ENCODE peak calls at places on chromosome 1, in four cellular contexts. L is CD4-positive, CD25-positive, alpha-beta regulatory T cell; F is mesendoderm; I is CD4-positive, alpha-beta memory T cell. W is an unnamed sample.

GRCh38 chr1:33036051-33036525 is 595 bp downstream of the AK2 start:
- DNase-seq in I (no peak), F (peak; percentile 54), L (peak; percentile 33), W (no peak)

GRCh38 chr1:32619701-32620485 is 30.5 kb downstream of the ZBTB8OS start:
- DNase-seq in I (no peak), L (peak; percentile 40), F (no peak), W (no peak)

GRCh38 chr1:6490181-6491075 is 1.0 kb downstream of the PLEKHG5 start:
- DNase-seq in L (peak; percentile 83), F (peak; percentile 93), I (no peak), W (peak; percentile 20)

GRCh38 chr1:173367136-173367535 is 110.0 kb upstream of the PRDX6 start:
- DNase-seq in F (no peak), L (no peak), I (no peak), W (no peak)

GRCh38 chr1:117655220-117655577 is 49.4 kb downstream of the TENT5C start:
- DNase-seq in L (no peak), I (no peak), F (no peak), W (no peak)

GRCh38 chr1:59903136-59903754 is 23.3 kb downstream of the CYP2J2 start:
- DNase-seq in L (peak; percentile 45), I (no peak), F (peak; percentile 57), W (no peak)

GRCh38 chr1:52403566-52404115 is 582 bp downstream of the ORC1 start:
- DNase-seq in L (peak; percentile 87), I (peak; percentile 84), F (peak; percentile 87), W (peak; percentile 43)

GRCh38 chr1:10339815-10340214 is 59.0 kb upstream of the PGD start:
- DNase-seq in L (no peak), I (no peak), F (peak; percentile 92), W (no peak)

GRCh38 chr1:5901841-5902240 is 90.4 kb downstream of the NPHP4 start:
- DNase-seq in L (no peak), I (no peak), F (peak; percentile 92), W (no peak)

GRCh38 chr1:230758705-230759354 is 11.6 kb downstream of the CAPN9 start:
- DNase-seq in L (no peak), I (no peak), F (no peak), W (no peak)

GRCh38 chr1:185581020-185581419 is 153.2 kb upstream of the HMCN1 start:
- DNase-seq in F (no peak), L (no peak), I (no peak), W (no peak)

GRCh38 chr1:16026723-16027484 is 5.1 kb downstream of the CLCNKA start:
- DNase-seq in L (no peak), F (peak; percentile 95), I (peak; percentile 52), W (peak; percentile 6)

GRCh38 chr1:80922906-80923305 is 877.8 kb upstream of the ADGRL2 start:
- DNase-seq in I (no peak), F (no peak), L (no peak), W (no peak)

GRCh38 chr1:18700530-18700929 is 69.9 kb downstream of the PAX7 start:
- DNase-seq in I (no peak), F (no peak), L (no peak), W (no peak)

GRCh38 chr1:228378453-228379164 is 28.0 kb downstream of the TRIM11 start:
- DNase-seq in L (peak; percentile 63), F (peak; percentile 90), I (peak; percentile 46), W (peak; percentile 10)

GRCh38 chr1:109910123-109910962 is at the start of gene CSF1:
- DNase-seq in F (peak; percentile 64), L (peak; percentile 66), I (peak; percentile 77), W (peak; percentile 49)

GRCh38 chr1:60078182-60078581 is 4.6 kb upstream of the C1orf87 start:
- DNase-seq in L (no peak), I (no peak), F (no peak), W (no peak)

GRCh38 chr1:81254560-81254959 is 546.2 kb upstream of the ADGRL2 start:
- DNase-seq in I (no peak), F (peak; percentile 71), L (no peak), W (no peak)

GRCh38 chr1:12447849-12448312 is 170.1 kb downstream of the DHRS3 start:
- DNase-seq in L (no peak), I (no peak), F (peak; percentile 14), W (no peak)

GRCh38 chr1:43349594-43350306 is 9.0 kb upstream of the CDC20 start:
- DNase-seq in L (no peak), I (no peak), F (no peak), W (no peak)

GRCh38 chr1:20284625-20285024 is 6.0 kb upstream of the VWA5B1 start:
- DNase-seq in I (no peak), F (no peak), L (no peak), W (no peak)

GRCh38 chr1:6373961-6374720 is 19.4 kb downstream of the ACOT7 start:
- DNase-seq in F (no peak), L (no peak), I (no peak), W (no peak)

GRCh38 chr1:207818971-207819451 is 67.2 kb downstream of the CD46 start:
- DNase-seq in L (no peak), F (peak; percentile 40), I (no peak), W (no peak)

GRCh38 chr1:66801176-66801575 is at the start of gene INSL5:
- DNase-seq in L (no peak), I (no peak), F (no peak), W (no peak)

GRCh38 chr1:93753766-93754763 is 72.4 kb upstream of the BCAR3 start:
- DNase-seq in I (no peak), L (no peak), F (no peak), W (no peak)

GRCh38 chr1:231691618-231692259 is 65.1 kb downstream of the DISC1 start:
- DNase-seq in I (no peak), F (peak; percentile 73), L (no peak), W (no peak)

GRCh38 chr1:165845992-165846748 is 18.8 kb downstream of the UCK2 start:
- DNase-seq in I (no peak), F (no peak), L (peak; percentile 68), W (no peak)

GRCh38 chr1:234769284-234769998 is 159.5 kb upstream of the IRF2BP2 start:
- DNase-seq in L (no peak), I (no peak), F (no peak), W (no peak)

GRCh38 chr1:23581219-23581618 is 21.9 kb upstream of the ID3 start:
- DNase-seq in F (no peak), L (no peak), I (no peak), W (no peak)

GRCh38 chr1:10251325-10252103 is 41.1 kb downstream of the KIF1B start:
- DNase-seq in L (peak; percentile 38), F (no peak), I (no peak), W (no peak)

GRCh38 chr1:8671313-8671917 is 146.0 kb downstream of the RERE start:
- DNase-seq in F (peak; percentile 81), L (peak; percentile 70), I (no peak), W (no peak)

GRCh38 chr1:193111641-193112090 is 6.5 kb upstream of the GLRX2 start:
- DNase-seq in L (no peak), I (no peak), F (peak; percentile 80), W (no peak)

GRCh38 chr1:106637566-106637965 is 418.9 kb upstream of the PRMT6 start:
- DNase-seq in F (no peak), I (no peak), L (no peak), W (no peak)

GRCh38 chr1:214005716-214006115 is 17.9 kb downstream of the PROX1 start:
- DNase-seq in L (no peak), I (no peak), F (no peak), W (no peak)

GRCh38 chr1:15299811-15300210 is 52.8 kb downstream of the FHAD1 start:
- DNase-seq in L (no peak), I (no peak), F (no peak), W (no peak)

GRCh38 chr1:117013310-117013850 is 11.8 kb downstream of the CD101 start:
- DNase-seq in F (no peak), L (no peak), I (no peak), W (no peak)

GRCh38 chr1:84997667-84998600 is 1.0 kb upstream of the MCOLN2 start:
- DNase-seq in I (peak; percentile 44), F (peak; percentile 16), L (no peak), W (no peak)

GRCh38 chr1:219661464-219662092 is 48.7 kb upstream of the ZC3H11B start:
- DNase-seq in I (no peak), L (no peak), F (no peak), W (no peak)

DNA sequence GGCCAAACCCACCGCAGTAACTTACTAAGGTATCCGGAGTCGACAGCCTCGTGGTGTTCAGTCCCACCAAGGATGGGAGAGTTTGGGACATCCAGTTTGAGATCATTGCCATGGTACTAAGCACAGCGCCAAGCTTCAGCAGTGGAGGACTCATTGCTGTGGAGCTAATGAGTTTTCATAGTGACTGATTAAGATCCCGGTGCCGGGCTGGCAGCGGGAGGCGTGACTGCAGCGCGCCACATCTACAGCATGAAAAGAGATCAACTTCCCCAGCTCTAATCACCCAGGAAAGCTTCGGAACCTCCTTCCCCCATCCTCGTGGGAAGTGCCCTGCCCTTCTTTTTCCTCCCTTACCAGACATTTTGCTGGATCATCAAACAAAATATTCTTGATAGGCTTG is 149.9 kb downstream of the OLFM3 start:
- DNase-seq in I (no peak), F (peak; percentile 57), L (no peak), W (no peak)
- H3K4me3 ChIP-seq in I (no peak overlapping the region), F (no peak overlapping the region), L (no peak overlapping the region), W (no peak overlapping the region)

GRCh38 chr1:198892065-198892464 is 253.2 kb downstream of the PTPRC start:
- DNase-seq in L (no peak), I (no peak), F (peak; percentile 33), W (no peak)
- H3K4me1 ChIP-seq in L (no peaks in the 10 kb centered on the region), I (no peaks in the 10 kb centered on the region), F (no peaks in the 10 kb centered on the region), W (no peaks in the 10 kb centered on the region)

GRCh38 chr1:51240096-51240495 is 4.0 kb downstream of the RNF11 start:
- DNase-seq in I (no peak), L (no peak), F (no peak), W (no peak)
- H3K27ac ChIP-seq in I (no peak overlapping the region), L (no peak overlapping the region), F (no peak overlapping the region), W (no peak overlapping the region)

GRCh38 chr1:54272772-54273091 is 72.8 kb downstream of the MRPL37 start:
- DNase-seq in I (no peak), F (peak; percentile 77), L (no peak), W (no peak)

GRCh38 chr1:54274448-54274847 is 74.5 kb downstream of the MRPL37 start:
- DNase-seq in F (no peak), I (no peak), L (no peak), W (no peak)

GRCh38 chr1:54273092-54273836 is 73.3 kb downstream of the MRPL37 start:
- DNase-seq in L (no peak), I (no peak), F (peak; percentile 70), W (no peak)

GRCh38 chr1:54274881-54275280 is 74.9 kb downstream of the MRPL37 start:
- DNase-seq in L (no peak), I (no peak), F (no peak), W (no peak)

DNA sequence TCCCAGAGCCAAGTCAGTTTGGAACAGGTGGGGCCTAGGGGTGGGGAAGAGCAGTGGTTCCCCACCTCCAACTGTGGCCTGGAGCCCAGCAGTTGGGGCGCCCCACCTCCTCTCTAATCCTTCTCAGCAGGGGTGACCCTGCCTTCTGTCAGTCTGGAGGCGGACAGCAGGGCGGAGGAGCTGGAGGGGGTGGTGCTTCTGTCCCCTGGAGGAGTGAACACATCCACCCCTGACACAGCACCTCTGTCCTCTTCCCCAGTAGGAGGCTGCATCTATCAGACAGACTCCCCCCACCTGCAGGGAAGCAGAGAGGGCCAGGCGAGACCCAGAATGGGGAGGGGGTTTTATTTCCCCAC is 73.8 kb downstream of the MRPL37 start:
- DNase-seq in F (peak; percentile 82), I (no peak), L (no peak), W (no peak)
- H3K4me3 ChIP-seq in F (no peak overlapping the region), I (no peak overlapping the region), L (no peak overlapping the region), W (no peak overlapping the region)

W was measured in effector memory CD4-positive, alpha-beta T cell.